ENCODE peak calls at places on chromosome 1, in four cellular contexts. C is PC-3, K is GM23338, U is hepatocyte. Z is an unnamed sample.

GRCh38 chr1:215526147-215526845 is 40.8 kb upstream of the KCTD3 start:
- DNase-seq in K (peak; percentile 72), C (peak; percentile 92), U (peak; percentile 61), Z (peak; percentile 62)

GRCh38 chr1:227557962-227558806 is 5.2 kb upstream of the ZNF678 start:
- DNase-seq in U (no peak), K (no peak), C (no peak), Z (no peak)

GRCh38 chr1:24427469-24427862 is 11.9 kb downstream of the NIPAL3 start:
- DNase-seq in K (no peak), C (no peak), U (no peak), Z (no peak)

GRCh38 chr1:56477164-56478111 is 101.9 kb downstream of the PLPP3 start:
- DNase-seq in U (peak; percentile 61), C (no peak), K (peak; percentile 69), Z (peak; percentile 71)

GRCh38 chr1:97006044-97006676 is 284.6 kb downstream of the PTBP2 start:
- DNase-seq in U (peak; percentile 9), C (peak; percentile 14), K (no peak), Z (peak; percentile 50)

GRCh38 chr1:11845641-11846335 is 1.8 kb downstream of the NPPA start:
- DNase-seq in U (peak; percentile 57), C (peak; percentile 57), K (peak; percentile 69), Z (peak; percentile 34)

GRCh38 chr1:198157847-198158765 is 1.3 kb downstream of the NEK7 start:
- DNase-seq in K (peak; percentile 56), U (peak; percentile 18), C (peak; percentile 11), Z (peak; percentile 63)

GRCh38 chr1:179001451-179001850 is 24.2 kb upstream of the FAM20B start:
- DNase-seq in U (no peak), C (no peak), K (no peak), Z (no peak)

GRCh38 chr1:15525043-15525958 is 1.3 kb upstream of the CASP9 start:
- DNase-seq in C (peak; percentile 97), K (peak; percentile 62), U (peak; percentile 31), Z (peak; percentile 23)

GRCh38 chr1:210237981-210238380 is 5.4 kb downstream of the SERTAD4 start:
- DNase-seq in C (no peak), U (no peak), K (no peak), Z (no peak)

GRCh38 chr1:23103001-23103879 is 65.4 kb downstream of the LUZP1 start:
- DNase-seq in C (peak; percentile 88), U (no peak), K (no peak), Z (peak; percentile 59)

GRCh38 chr1:43946244-43947060 is at the start of gene IPO13:
- DNase-seq in K (peak; percentile 99), U (peak; percentile 97), C (peak; percentile 96), Z (peak; percentile 98)

GRCh38 chr1:181014431-181015257 is 8.0 kb downstream of the STX6 start:
- DNase-seq in K (no peak), U (no peak), C (no peak), Z (no peak)

GRCh38 chr1:21337931-21338567 is 47.8 kb upstream of the ECE1 start:
- DNase-seq in U (peak; percentile 53), C (peak; percentile 53), K (no peak), Z (peak; percentile 79)

GRCh38 chr1:31769720-31770390 is 5.7 kb upstream of the ADGRB2 start:
- DNase-seq in C (no peak), K (no peak), U (no peak), Z (no peak)

DNA sequence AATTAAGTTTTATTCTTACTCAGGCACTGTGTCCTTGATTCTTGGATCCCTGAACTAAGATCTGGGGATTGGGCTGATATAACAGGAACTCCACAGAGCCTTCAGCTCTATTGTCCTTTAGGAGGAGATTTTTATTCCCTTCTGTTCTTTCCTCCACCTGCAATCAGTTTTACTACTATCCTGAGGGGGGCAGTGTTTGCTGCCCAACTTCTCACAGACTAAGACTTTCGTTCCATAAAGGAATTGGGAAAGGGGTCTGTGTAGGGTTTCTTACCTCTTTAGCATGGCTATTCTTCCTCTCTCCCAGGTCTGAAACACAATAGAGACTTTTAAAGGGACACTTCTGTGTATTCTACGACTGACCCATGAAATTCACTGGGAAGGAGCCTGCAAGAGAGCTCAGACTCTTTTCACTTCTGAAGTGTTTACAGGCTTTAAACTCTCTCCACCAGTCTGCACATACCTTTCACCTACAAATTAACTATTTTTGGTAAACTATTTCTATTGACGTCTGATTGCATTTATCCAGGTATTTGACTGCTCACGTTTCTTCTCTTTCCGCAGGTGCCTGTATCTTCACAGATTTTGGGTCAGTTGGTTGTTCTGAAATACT is 103.3 kb upstream of the DEPDC1 start:
- DNase-seq in K (peak; percentile 85), U (no peak), C (peak; percentile 53), Z (peak; percentile 40)
- H3K4me2 ChIP-seq in K (peak overlapping the region; percentile 13), U (no peak overlapping the region), C (peak overlapping the region; percentile 43), Z (no peak overlapping the region)

GRCh38 chr1:224431726-224432125 is 2.9 kb downstream of the WDR26 start:
- DNase-seq in U (no peak), C (no peak), K (no peak), Z (no peak)

GRCh38 chr1:224432141-224432540 is 2.5 kb downstream of the WDR26 start:
- DNase-seq in C (no peak), K (no peak), U (no peak), Z (peak; percentile 62)

GRCh38 chr1:224427346-224427745 is 7.3 kb downstream of the WDR26 start:
- DNase-seq in C (peak; percentile 87), U (no peak), K (no peak), Z (peak; percentile 89)

GRCh38 chr1:224430511-224431113 is 4.0 kb downstream of the WDR26 start:
- DNase-seq in K (no peak), C (peak; percentile 74), U (peak; percentile 49), Z (peak; percentile 86)

GRCh38 chr1:224429616-224430015 is 5.0 kb downstream of the WDR26 start:
- DNase-seq in C (no peak), U (no peak), K (no peak), Z (no peak)
- H3K4me1 ChIP-seq in C (peaks cover 48% of the 10 kb centered on the region), U (peaks cover 8% of the 10 kb centered on the region), K (peaks cover 26% of the 10 kb centered on the region), Z (peaks cover 55% of the 10 kb centered on the region)

GRCh38 chr1:204334455-204334854 is 25.3 kb downstream of the PLEKHA6 start:
- DNase-seq in U (no peak), C (no peak), K (no peak), Z (no peak)
- TF ChIP-seq EZH2 in U (no peak), C (no peak), K (no peak), Z (no peak)

GRCh38 chr1:200891774-200892157 is 2.9 kb upstream of the INAVA start:
- DNase-seq in C (peak; percentile 55), K (peak; percentile 95), U (peak; percentile 70), Z (no peak)

GRCh38 chr1:200893411-200893901 is 1.2 kb upstream of the INAVA start:
- DNase-seq in K (peak; percentile 57), C (peak; percentile 91), U (peak; percentile 75), Z (no peak)

GRCh38 chr1:200892958-200893357 is 1.7 kb upstream of the INAVA start:
- DNase-seq in C (peak; percentile 37), U (no peak), K (no peak), Z (no peak)

GRCh38 chr1:200890818-200891773 is 3.6 kb upstream of the INAVA start:
- DNase-seq in C (peak; percentile 95), U (peak; percentile 84), K (peak; percentile 90), Z (peak; percentile 55)

GRCh38 chr1:200892546-200892945 is 2.2 kb upstream of the INAVA start:
- DNase-seq in C (no peak), U (no peak), K (peak; percentile 63), Z (no peak)
- H3K4me2 ChIP-seq in C (peak overlapping the region; percentile 86), U (peak overlapping the region; percentile 89), K (peak overlapping the region; percentile 95), Z (no peak overlapping the region)

DNA sequence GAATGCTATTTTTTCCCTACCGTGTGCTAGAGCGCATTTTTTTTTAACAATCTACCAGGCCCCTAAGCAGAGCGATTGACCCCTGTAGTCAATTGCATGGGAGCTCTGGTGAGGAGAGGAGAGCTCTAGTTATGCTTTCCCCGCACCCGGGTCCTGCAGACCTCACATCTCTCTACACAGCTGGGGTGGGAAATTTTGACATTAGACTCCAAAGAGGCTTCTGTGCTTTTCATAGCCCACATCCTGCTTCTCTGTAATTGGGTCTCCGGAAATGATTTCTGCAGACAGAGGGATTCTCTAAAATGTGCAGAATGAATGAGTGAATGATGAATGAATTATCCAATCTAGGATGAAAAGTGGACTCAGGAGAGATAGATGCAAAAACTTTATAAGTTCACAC is 41.5 kb upstream of the DUSP10 start:
- DNase-seq in C (no peak), U (no peak), K (no peak), Z (no peak)
- H3K4me1 ChIP-seq in C (no peaks in the 10 kb centered on the region), U (no peaks in the 10 kb centered on the region), K (peaks cover 6% of the 10 kb centered on the region), Z (no peaks in the 10 kb centered on the region)

GRCh38 chr1:54798769-54799641 is 2.1 kb downstream of the TTC22 start:
- DNase-seq in K (no peak), C (no peak), U (no peak), Z (peak; percentile 70)

GRCh38 chr1:54803761-54804470 is 2.8 kb upstream of the TTC22 start:
- DNase-seq in K (no peak), C (no peak), U (no peak), Z (peak; percentile 48)

GRCh38 chr1:54800041-54800898 is 853 bp downstream of the TTC22 start:
- DNase-seq in C (no peak), K (peak; percentile 71), U (no peak), Z (no peak)

GRCh38 chr1:54798206-54798605 is 2.9 kb downstream of the TTC22 start:
- DNase-seq in K (no peak), C (no peak), U (peak; percentile 40), Z (no peak)

DNA sequence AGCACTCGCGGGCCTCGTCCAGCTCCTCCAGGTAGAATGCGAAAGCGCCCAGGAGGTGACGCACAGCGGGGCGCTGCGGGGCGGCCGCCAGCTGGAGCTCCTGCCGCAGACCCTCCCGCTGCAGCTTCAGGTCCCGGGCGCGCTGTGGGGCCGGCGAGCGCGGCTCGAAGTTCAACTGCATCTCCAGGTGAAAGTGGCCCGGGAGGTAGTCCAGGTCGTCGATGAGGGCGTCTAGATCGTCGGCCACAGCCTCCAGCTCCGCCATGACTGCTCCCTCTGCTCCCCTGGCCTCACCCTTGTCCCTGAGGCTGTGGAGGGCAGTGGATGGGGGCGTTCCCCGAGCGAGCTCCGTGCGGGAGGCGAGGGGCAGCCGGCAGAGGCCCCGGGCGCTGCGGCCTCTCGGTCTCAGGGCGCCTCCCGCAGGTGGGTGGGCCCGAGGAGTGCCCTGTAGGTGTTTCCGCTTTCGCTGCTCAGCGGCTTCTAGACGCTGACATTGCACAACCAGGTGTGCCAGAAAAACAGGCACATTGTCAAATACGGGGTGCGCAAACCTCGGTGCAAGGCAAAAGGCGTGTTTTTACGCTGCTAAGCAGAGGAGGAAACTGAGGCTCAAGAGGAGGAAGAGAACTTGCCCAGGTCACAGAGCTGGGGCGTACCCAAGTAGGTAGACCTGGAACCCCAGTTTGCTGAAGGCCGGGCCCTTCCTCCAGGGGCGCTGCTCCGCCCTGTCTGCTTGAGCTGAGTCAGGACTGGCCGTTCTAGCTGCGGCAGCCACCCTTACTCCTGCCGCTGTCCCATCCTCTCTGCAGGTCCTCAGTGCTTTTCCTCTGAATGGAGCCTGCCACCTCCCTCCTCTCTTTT is at the start of gene TTC22:
- DNase-seq in K (peak; percentile 80), C (peak; percentile 73), U (peak; percentile 83), Z (peak; percentile 60)
- TF ChIP-seq EZH2 in K (no peak), C (no peak), U (no peak), Z (peak; percentile 44)

Z was measured in GM23248.